ENCODE peak calls at places on chromosomes 6 and 20, in four cellular contexts. L is neural progenitor cell, H is left lung, E is IMR-90. J is an unnamed sample. For H3K4me1, the result is how much of the 10 kb centered on the place peaks cover.

GRCh38 chr20:4366076-4366475 is 350.7 kb upstream of the RNF24 start:
- DNase-seq in L (no peak), H (no peak), E (no peak), J (no peak)

GRCh38 chr6:31945507-31946369 is at the start of gene CFB:
- DNase-seq in L (peak), H (peak), E (peak), J (peak)

GRCh38 chr6:3986241-3986640 is 92.7 kb downstream of the FAM217A start:
- DNase-seq in L (no peak), H (no peak), E (no peak), J (no peak)

GRCh38 chr6:122628714-122629113 is 18.5 kb downstream of the PKIB start:
- DNase-seq in L (no peak), H (no peak), E (no peak), J (no peak)

GRCh38 chr6:71309666-71310065 is 21.1 kb downstream of the OGFRL1 start:
- DNase-seq in L (no peak), H (no peak), E (no peak), J (no peak)

GRCh38 chr6:153208706-153209105 is 77.6 kb upstream of the RGS17 start:
- DNase-seq in L (no peak), H (no peak), E (no peak), J (no peak)

GRCh38 chr20:36572701-36573102 is 695 bp upstream of the TGIF2 start:
- DNase-seq in L (peak), H (no peak), E (peak), J (no peak)

GRCh38 chr20:62825288-62825993 is 8.6 kb downstream of the COL9A3 start:
- DNase-seq in L (no peak), H (no peak), E (no peak), J (peak)

GRCh38 chr6:29792123-29793035 is 35.2 kb upstream of the HLA-G start:
- DNase-seq in L (peak), H (peak), E (no peak), J (peak)

GRCh38 chr20:13788167-13788834 is 3.5 kb downstream of the NDUFAF5 start:
- DNase-seq in L (peak), H (no peak), E (peak), J (no peak)

GRCh38 chr6:38114976-38115632 is 295.6 kb downstream of the ZFAND3 start:
- DNase-seq in L (no peak), H (no peak), E (peak), J (no peak)

GRCh38 chr6:6474170-6474920 is 114.2 kb upstream of the LY86 start:
- DNase-seq in L (no peak), H (no peak), E (no peak), J (no peak)

GRCh38 chr6:91669904-91670295 is 1083.0 kb upstream of the MAP3K7 start:
- DNase-seq in L (no peak), H (no peak), E (no peak), J (no peak)

GRCh38 chr6:39495640-39496039 is 173.1 kb upstream of the KCNK16 start:
- DNase-seq in L (no peak), H (no peak), E (no peak), J (no peak)

GRCh38 chr20:12699374-12700228 is 309.2 kb upstream of the SPTLC3 start:
- DNase-seq in L (no peak), H (no peak), E (no peak), J (no peak)

GRCh38 chr20:21741266-21741665 is 35.8 kb downstream of the PAX1 start:
- DNase-seq in L (no peak), H (no peak), E (no peak), J (no peak)

GRCh38 chr6:147211349-147211748 is 7.1 kb downstream of the STXBP5 start:
- DNase-seq in L (no peak), H (no peak), E (no peak), J (no peak)

GRCh38 chr6:147211831-147212230 is 7.6 kb downstream of the STXBP5 start:
- DNase-seq in L (no peak), H (no peak), E (no peak), J (no peak)

GRCh38 chr6:147213772-147214171 is 9.6 kb downstream of the STXBP5 start:
- DNase-seq in L (no peak), H (no peak), E (no peak), J (no peak)

GRCh38 chr6:147214248-147215227 is 10.3 kb downstream of the STXBP5 start:
- DNase-seq in L (no peak), H (no peak), E (peak), J (no peak)

GRCh38 chr6:147212618-147213017 is 8.4 kb downstream of the STXBP5 start:
- DNase-seq in L (peak), H (no peak), E (no peak), J (no peak)
- H3K4me1 ChIP-seq in L (under half), H (under half), E (under half), J (under half)

GRCh38 chr20:44039147-44039546 is 124.5 kb downstream of the TOX2 start:
- DNase-seq in L (no peak), H (no peak), E (no peak), J (no peak)

GRCh38 chr20:44040202-44040915 is 125.7 kb downstream of the TOX2 start:
- DNase-seq in L (no peak), H (no peak), E (no peak), J (no peak)

GRCh38 chr20:44038681-44039123 is 124.0 kb downstream of the TOX2 start:
- DNase-seq in L (no peak), H (no peak), E (no peak), J (no peak)

GRCh38 chr20:44039741-44040140 is 125.1 kb downstream of the TOX2 start:
- DNase-seq in L (no peak), H (no peak), E (no peak), J (no peak)

GRCh38 chr20:44041001-44041400 is 126.3 kb downstream of the TOX2 start:
- DNase-seq in L (no peak), H (no peak), E (no peak), J (no peak)
- TF ChIP-seq CTCF in L (peak), H (no peak), E (no peak), J (no peak)

GRCh38 chr20:8154636-8155035 is 22.6 kb downstream of the PLCB1 start:
- DNase-seq in L (no peak), H (no peak), E (no peak), J (no peak)

GRCh38 chr20:8155229-8155628 is 23.2 kb downstream of the PLCB1 start:
- DNase-seq in L (no peak), H (no peak), E (peak), J (no peak)

GRCh38 chr20:8156603-8157079 is 24.6 kb downstream of the PLCB1 start:
- DNase-seq in L (no peak), H (no peak), E (peak), J (no peak)

GRCh38 chr20:8153281-8153908 is 21.3 kb downstream of the PLCB1 start:
- DNase-seq in L (no peak), H (no peak), E (peak), J (no peak)

DNA sequence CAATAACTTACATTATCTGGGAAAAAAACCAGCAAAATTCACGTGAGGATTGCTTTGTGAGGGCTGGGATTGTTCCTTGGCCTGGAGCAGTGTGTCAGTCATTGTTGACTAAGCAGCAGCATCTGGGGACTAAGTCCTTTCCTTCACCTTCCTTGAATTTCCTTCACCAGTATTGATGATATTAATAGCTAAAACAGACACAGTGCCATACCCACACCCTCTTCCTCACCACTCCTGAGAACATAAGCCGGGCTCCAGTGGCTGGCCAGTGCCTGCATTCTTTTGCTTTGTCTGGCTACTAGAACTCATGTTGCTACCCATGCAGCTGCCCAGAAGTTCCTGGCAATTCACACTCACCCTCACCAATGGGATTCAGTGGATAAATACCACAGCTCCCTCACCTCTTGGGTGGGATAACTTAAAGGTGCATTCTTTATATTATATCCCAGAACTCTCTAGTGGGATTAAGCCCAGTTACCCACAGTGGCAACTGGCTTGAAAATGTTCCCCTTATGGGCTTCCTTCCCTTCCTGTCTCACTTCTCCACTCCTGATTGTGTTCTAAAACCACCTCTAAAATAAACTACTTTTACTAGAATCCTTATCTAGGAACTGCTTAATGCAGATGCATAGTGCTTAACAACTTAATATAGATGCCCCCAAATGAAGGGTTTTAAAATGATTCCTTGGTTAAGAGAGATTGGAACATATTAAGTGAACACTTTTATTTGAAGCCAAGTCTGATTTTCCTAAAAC is 24.0 kb downstream of the PLCB1 start:
- DNase-seq in L (no peak), H (no peak), E (peak), J (no peak)
- H3K4me1 ChIP-seq in L (under half), H (under half), E (under half), J (under half)

DNA sequence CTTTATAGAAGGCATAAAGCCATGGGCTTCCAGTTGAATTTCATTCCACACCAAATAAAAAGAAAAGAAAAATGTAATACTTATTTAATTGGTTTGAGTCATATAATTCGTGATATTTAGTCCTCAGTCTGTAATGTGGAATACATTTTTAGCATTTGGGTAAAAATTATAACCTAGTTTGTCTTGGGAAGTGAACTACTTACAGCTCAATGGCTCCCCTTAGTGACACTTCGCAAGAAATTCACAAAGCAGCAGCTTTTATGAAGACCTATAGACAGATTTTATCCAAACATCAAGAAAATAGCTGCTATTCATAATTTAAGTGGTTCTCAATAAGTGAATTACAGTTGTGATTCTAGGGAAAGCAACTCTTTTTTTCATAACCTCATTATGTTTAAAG is 72.1 kb downstream of the RSPO3 start:
- DNase-seq in L (peak), H (no peak), E (peak), J (no peak)
- TF ChIP-seq CTCF in L (peak), H (peak), E (peak), J (peak)

DNA sequence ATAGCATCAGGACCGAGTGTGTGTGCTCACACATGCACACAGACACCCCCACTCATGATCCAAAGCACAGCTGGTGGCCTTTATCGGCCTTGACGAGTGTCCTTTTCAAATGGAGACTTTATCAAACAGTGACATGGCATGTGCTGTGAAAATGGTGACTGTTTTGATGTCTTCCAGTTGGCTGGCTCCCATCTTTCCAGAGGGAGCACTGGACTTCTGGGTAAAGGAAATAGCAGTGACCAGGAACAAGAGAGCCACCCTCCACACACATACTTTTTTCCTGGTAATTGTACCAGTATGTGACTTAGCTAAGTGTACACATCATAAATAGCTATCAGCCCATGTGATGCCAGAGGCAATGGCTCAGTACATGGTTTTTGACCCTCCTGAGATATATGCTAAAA is 52.7 kb downstream of the ZDHHC14 start:
- DNase-seq in L (no peak), H (no peak), E (no peak), J (no peak)
- H3K4me1 ChIP-seq in L (under half), H (under half), E (under half), J (under half)

GRCh38 chr6:36079596-36079995 is 50.7 kb upstream of the MAPK13 start:
- DNase-seq in L (no peak), H (no peak), E (no peak), J (no peak)

GRCh38 chr6:36078159-36078558 is 50.6 kb downstream of the MAPK14 start:
- DNase-seq in L (no peak), H (no peak), E (no peak), J (no peak)

GRCh38 chr6:36073587-36073986 is 46.0 kb downstream of the MAPK14 start:
- DNase-seq in L (no peak), H (no peak), E (no peak), J (no peak)

GRCh38 chr6:36076178-36077088 is 48.8 kb downstream of the MAPK14 start:
- DNase-seq in L (no peak), H (no peak), E (peak), J (no peak)

GRCh38 chr6:36075656-36076055 is 48.0 kb downstream of the MAPK14 start:
- DNase-seq in L (no peak), H (no peak), E (no peak), J (no peak)
- TF ChIP-seq CTCF in L (peak), H (no peak), E (no peak), J (peak)

GRCh38 chr6:56526860-56527544 is 115.7 kb downstream of the DST start:
- DNase-seq in L (no peak), H (no peak), E (peak), J (no peak)

GRCh38 chr6:56524891-56525703 is 117.6 kb downstream of the DST start:
- DNase-seq in L (no peak), H (no peak), E (peak), J (no peak)

GRCh38 chr6:56527934-56528333 is 114.8 kb downstream of the DST start:
- DNase-seq in L (no peak), H (no peak), E (peak), J (no peak)

GRCh38 chr6:56528412-56528841 is 114.3 kb downstream of the DST start:
- DNase-seq in L (no peak), H (no peak), E (peak), J (no peak)

GRCh38 chr6:56525976-56526375 is 116.7 kb downstream of the DST start:
- DNase-seq in L (peak), H (no peak), E (no peak), J (no peak)
- H3K4me1 ChIP-seq in L (half or more), H (under half), E (under half), J (under half)

DNA sequence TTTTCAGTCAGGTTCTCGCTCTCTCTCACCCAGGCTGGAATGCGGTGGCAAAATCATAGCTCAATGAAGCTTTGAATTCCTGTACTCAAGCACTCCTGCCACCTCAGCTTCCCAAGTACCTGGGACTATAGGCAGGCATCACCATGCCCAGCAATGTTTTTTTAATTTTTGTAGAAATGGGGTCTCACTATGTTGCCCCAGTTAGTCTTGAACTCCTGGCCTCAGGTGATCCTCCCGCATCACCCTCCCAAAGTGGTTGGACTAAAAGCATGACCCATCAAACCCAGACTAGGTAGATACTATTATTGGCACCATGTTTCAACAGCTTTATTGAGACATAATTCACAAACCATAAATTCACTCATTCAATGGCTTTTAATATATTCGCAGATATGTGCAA is 72.7 kb upstream of the RUNX2 start:
- DNase-seq in L (no peak), H (no peak), E (no peak), J (no peak)
- TF ChIP-seq CTCF in L (no peak), H (no peak), E (no peak), J (no peak)

GRCh38 chr6:111971866-111972532 is 81.9 kb upstream of the CCN6 start:
- DNase-seq in L (no peak), H (no peak), E (peak), J (no peak)
- H3K4me1 ChIP-seq in L (under half), H (under half), E (under half), J (under half)

J was measured in kidney.